ENCODE peak calls at places on chromosomes 4 and X, in seven cellular contexts. T is GM23248, G is PC-3, M is neural progenitor cell, V is GM23338, O is HCT116, P is MM.1S. N is an unnamed sample.

GRCh38 chr4:23856630-23857029 is 33.2 kb downstream of the PPARGC1A start:
- DNase-seq in T (no peak), G (peak; percentile 2), M (no peak), V (no peak), O (no peak), P (no peak), N (peak; percentile 26)

GRCh38 chrX:71671938-71672337 is 4.6 kb downstream of the LOC101059915 start:
- DNase-seq in T (no peak), G (no peak), M (no peak), V (no peak), O (no peak), P (no peak), N (no peak)

GRCh38 chr4:163161536-163162205 is 5.0 kb downstream of the NAF1 start:
- DNase-seq in T (peak; percentile 82), G (peak; percentile 16), M (no peak), V (no peak), O (no peak), P (no peak), N (no peak)

GRCh38 chr4:7214359-7214758 is 22.0 kb downstream of the SORCS2 start:
- DNase-seq in T (peak; percentile 44), G (peak; percentile 32), M (no peak), V (no peak), O (no peak), P (no peak), N (no peak)

GRCh38 chr4:8262637-8263322 is 6.8 kb upstream of the HTRA3 start:
- DNase-seq in T (no peak), G (no peak), M (peak; percentile 29), V (no peak), O (no peak), P (no peak), N (no peak)

GRCh38 chrX:69740317-69740716 is 124.4 kb downstream of the EDA start:
- DNase-seq in T (no peak), G (no peak), M (no peak), V (no peak), O (no peak), P (no peak), N (no peak)

GRCh38 chrX:71911023-71911730 is 532 bp downstream of the NHSL2 start:
- DNase-seq in T (peak; percentile 40), G (no peak), M (peak; percentile 83), V (peak; percentile 66), O (no peak), P (peak; percentile 42), N (peak; percentile 53)

GRCh38 chr4:3202836-3203820 is 45.8 kb upstream of the MSANTD1 start:
- DNase-seq in T (no peak), G (no peak), M (no peak), V (no peak), O (no peak), P (no peak), N (no peak)

GRCh38 chr4:37447886-37448285 is 203.3 kb downstream of the NWD2 start:
- DNase-seq in T (peak; percentile 14), G (peak; percentile 32), M (no peak), V (no peak), O (no peak), P (no peak), N (no peak)

GRCh38 chr4:38002451-38003071 is 42.4 kb downstream of the PTTG2 start:
- DNase-seq in T (peak; percentile 2), G (peak; percentile 25), M (peak; percentile 28), V (peak; percentile 59), O (no peak), P (no peak), N (no peak)

GRCh38 chr4:15963001-15963451 is at the start of gene FGFBP2:
- DNase-seq in T (peak; percentile 78), G (peak; percentile 56), M (peak; percentile 67), V (peak; percentile 84), O (peak; percentile 21), P (no peak), N (peak; percentile 73)

GRCh38 chrX:17605676-17606075 is 131.6 kb upstream of the SCML1 start:
- DNase-seq in T (no peak), G (no peak), M (no peak), V (no peak), O (no peak), P (no peak), N (no peak)

GRCh38 chr4:56768772-56769171 is 52.7 kb downstream of the SPINK2 start:
- DNase-seq in T (no peak), G (no peak), M (no peak), V (peak; percentile 68), O (no peak), P (no peak), N (peak; percentile 65)

GRCh38 chr4:27357283-27357682 is 496.6 kb downstream of the STIM2 start:
- DNase-seq in T (peak; percentile 51), G (peak; percentile 41), M (no peak), V (peak; percentile 24), O (no peak), P (peak; percentile 72), N (peak; percentile 13)

GRCh38 chr4:38815879-38816782 is 11.5 kb upstream of the TLR1 start:
- DNase-seq in T (no peak), G (no peak), M (no peak), V (no peak), O (no peak), P (peak; percentile 22), N (no peak)

GRCh38 chr4:7068279-7068842 is 497 bp upstream of the GRPEL1 start:
- DNase-seq in T (no peak), G (no peak), M (no peak), V (no peak), O (no peak), P (no peak), N (no peak)

GRCh38 chr4:5928241-5928640 is 35.4 kb upstream of the CRMP1 start:
- DNase-seq in T (no peak), G (no peak), M (no peak), V (no peak), O (no peak), P (no peak), N (no peak)

GRCh38 chr4:185127021-185127925 is 15.8 kb upstream of the SLC25A4 start:
- DNase-seq in T (peak; percentile 34), G (no peak), M (peak; percentile 63), V (peak; percentile 58), O (no peak), P (no peak), N (peak; percentile 28)

GRCh38 chr4:185123479-185123878 is 19.6 kb upstream of the SLC25A4 start:
- DNase-seq in T (no peak), G (no peak), M (no peak), V (no peak), O (no peak), P (no peak), N (no peak)

GRCh38 chr4:185122681-185123345 is 20.3 kb upstream of the SLC25A4 start:
- DNase-seq in T (no peak), G (peak; percentile 35), M (no peak), V (no peak), O (no peak), P (peak; percentile 76), N (no peak)

GRCh38 chr4:185134176-185134869 is 8.7 kb upstream of the SLC25A4 start:
- DNase-seq in T (peak; percentile 68), G (peak; percentile 69), M (peak; percentile 67), V (peak; percentile 80), O (peak; percentile 59), P (peak; percentile 68), N (peak; percentile 69)

GRCh38 chr4:185128272-185129119 is 14.6 kb upstream of the SLC25A4 start:
- DNase-seq in T (peak; percentile 53), G (no peak), M (peak; percentile 69), V (peak; percentile 76), O (no peak), P (no peak), N (peak; percentile 26)
- TF ChIP-seq EZH2 in T (no peak), G (no peak), M (no peak), V (no peak), O (no peak), P (no peak), N (no peak)

DNA sequence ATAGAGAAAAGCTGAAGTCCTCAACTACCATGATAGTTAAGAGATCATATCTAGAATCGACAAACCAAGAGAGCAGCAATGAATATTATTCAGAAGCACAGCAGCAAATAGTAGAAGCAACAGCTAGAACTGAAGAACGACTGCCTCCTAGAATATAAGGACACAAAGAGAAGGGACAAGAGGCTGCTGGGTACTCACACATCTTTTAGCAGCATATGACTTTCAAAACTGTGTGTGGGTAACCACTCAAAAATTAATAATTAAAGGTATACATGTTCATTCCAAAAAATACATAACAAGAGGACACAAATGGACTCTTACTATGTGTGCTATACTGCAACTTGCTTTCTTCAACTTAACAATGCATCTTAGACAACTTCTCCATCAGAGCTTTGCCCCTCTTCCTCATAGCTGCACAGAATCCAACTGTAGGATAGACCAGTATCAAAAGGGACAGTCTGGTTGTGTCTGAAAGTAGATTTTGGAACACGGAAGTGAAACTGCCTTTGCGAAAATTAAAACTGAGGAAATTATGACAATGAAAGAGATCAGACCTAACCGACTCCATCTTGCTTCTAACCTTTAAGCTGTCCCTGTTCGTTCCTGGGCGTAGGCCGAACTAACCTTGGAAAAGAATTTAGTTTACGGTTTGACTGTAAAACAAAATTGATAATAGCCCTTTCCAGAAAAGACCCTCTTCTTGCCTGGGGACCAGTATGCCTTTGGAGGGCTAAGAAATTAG is 125.7 kb downstream of the SH3KBP1 start:
- DNase-seq in T (no peak), G (no peak), M (no peak), V (no peak), O (no peak), P (no peak), N (no peak)
- H3K4me1 ChIP-seq in T (peaks cover 20% of the 10 kb centered on the region), G (peaks cover 25% of the 10 kb centered on the region), M (no peaks in the 10 kb centered on the region), V (peaks cover 7% of the 10 kb centered on the region), O (peaks cover 26% of the 10 kb centered on the region), P (peaks cover 6% of the 10 kb centered on the region), N (no peaks in the 10 kb centered on the region)

DNA sequence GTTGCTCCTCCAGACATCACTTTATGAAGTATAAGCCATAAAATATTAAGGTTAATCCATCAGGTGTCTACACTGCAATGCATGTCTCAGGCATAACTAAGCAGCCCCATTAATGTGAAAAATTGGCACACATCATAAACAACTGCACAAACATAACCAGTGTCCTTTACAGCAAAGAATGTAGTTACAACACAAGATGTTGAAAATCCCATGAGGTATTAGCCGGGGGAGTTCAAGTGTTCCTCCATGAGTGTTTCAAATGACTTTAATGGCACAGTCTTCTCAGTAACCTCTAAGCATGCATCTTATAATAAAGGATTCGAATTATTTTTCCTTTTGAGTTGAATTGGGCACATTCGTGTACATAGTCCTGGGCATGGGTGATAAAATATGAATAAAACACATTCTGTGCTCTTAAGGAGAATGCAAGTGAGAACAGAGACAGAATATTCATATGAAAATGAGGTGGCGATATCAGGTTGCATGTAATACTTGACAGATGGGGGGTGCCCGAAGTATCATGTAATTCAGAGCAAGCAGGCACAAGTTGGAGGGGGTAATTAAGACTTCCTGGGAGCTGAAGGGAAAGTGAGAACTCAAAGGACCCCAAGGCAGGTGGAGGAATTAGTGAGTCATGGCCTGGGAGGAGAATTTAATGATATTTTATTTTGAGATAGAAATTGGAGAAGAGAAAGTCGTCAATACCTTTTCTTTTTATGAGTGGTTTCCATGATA is 18.2 kb upstream of the VCX2 start:
- DNase-seq in T (no peak), G (no peak), M (no peak), V (no peak), O (no peak), P (no peak), N (no peak)
- TF ChIP-seq EZH2phosphoT487 in T (no peak), G (no peak), M (no peak), V (no peak), O (no peak), P (no peak), N (no peak)

DNA sequence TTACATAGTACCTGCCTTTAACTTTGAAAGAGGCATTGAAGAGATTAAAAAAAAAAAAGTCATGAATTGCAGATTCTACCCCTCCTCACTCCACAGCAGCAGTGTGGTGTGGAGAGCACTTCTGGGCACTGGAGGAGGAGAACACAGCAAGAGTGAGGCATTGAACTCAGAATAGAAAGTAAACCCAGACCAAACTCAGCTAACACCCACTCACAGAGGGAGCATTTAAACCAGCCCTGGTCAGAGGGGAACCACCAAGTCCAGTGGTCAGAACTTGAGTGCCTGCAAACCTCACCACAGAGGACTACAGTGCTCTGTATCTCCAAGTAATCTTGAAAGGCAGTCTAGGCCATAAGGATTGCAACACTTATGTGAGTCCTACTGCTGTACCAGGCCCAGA is 15.6 kb upstream of the UGT2A1 start:
- DNase-seq in T (no peak), G (no peak), M (no peak), V (no peak), O (no peak), P (no peak), N (no peak)
- TF ChIP-seq EZH2 in T (no peak), G (no peak), M (no peak), V (no peak), O (no peak), P (no peak), N (no peak)

N was measured in hepatocyte.